ENCODE peak calls at places on chromosome 19, in seven cellular contexts. E, P, Q, O, T, N and K are unnamed samples.

GRCh38 chr19:46786236-46787039 is 2.0 kb downstream of the SLC1A5 start:
- DNase-seq in E (peak), P (peak), Q (peak), O (peak), T (peak), N (peak), K (peak)

GRCh38 chr19:3491396-3492119 is 8.3 kb upstream of the SMIM44 start:
- DNase-seq in E (no peak), P (no peak), Q (no peak), O (no peak), T (no peak), N (no peak), K (no peak)

GRCh38 chr19:20926796-20927195 is 3.7 kb downstream of the ZNF85 start:
- DNase-seq in E (no peak), P (no peak), Q (no peak), O (no peak), T (no peak), N (no peak), K (no peak)

GRCh38 chr19:5534787-5535586 is 32.8 kb downstream of the TINCR start:
- DNase-seq in E (no peak), P (no peak), Q (no peak), O (no peak), T (no peak), N (no peak), K (no peak)

GRCh38 chr19:18364826-18365528 is 21.0 kb upstream of the GDF15 start:
- DNase-seq in E (no peak), P (peak), Q (no peak), O (no peak), T (no peak), N (no peak), K (peak)

GRCh38 chr19:49395581-49396407 is 7.7 kb downstream of the KASH5 start:
- DNase-seq in E (no peak), P (no peak), Q (peak), O (no peak), T (no peak), N (no peak), K (no peak)

GRCh38 chr19:36151144-36152051 is 849 bp downstream of the COX7A1 start:
- DNase-seq in E (no peak), P (peak), Q (no peak), O (no peak), T (no peak), N (no peak), K (peak)

GRCh38 chr19:10966809-10967208 is 6.0 kb downstream of the SMARCA4 start:
- DNase-seq in E (no peak), P (no peak), Q (no peak), O (no peak), T (no peak), N (no peak), K (no peak)

GRCh38 chr19:19487077-19488040 is 28.0 kb downstream of the TSSK6 start:
- DNase-seq in E (no peak), P (no peak), Q (no peak), O (no peak), T (no peak), N (no peak), K (no peak)

GRCh38 chr19:18291590-18292459 is 10.4 kb upstream of the JUND start:
- DNase-seq in E (no peak), P (peak), Q (no peak), O (peak), T (no peak), N (peak), K (peak)

GRCh38 chr19:8325454-8325853 is 4.2 kb downstream of the RPS28 start:
- DNase-seq in E (no peak), P (no peak), Q (no peak), O (no peak), T (no peak), N (no peak), K (no peak)

GRCh38 chr19:44848036-44848804 is 2.1 kb downstream of the NECTIN2 start:
- DNase-seq in E (no peak), P (no peak), Q (no peak), O (no peak), T (no peak), N (no peak), K (peak)

GRCh38 chr19:33950141-33950805 is 153.6 kb downstream of the KCTD15 start:
- DNase-seq in E (no peak), P (no peak), Q (no peak), O (no peak), T (no peak), N (no peak), K (no peak)

GRCh38 chr19:35793381-35794165 is 18.2 kb downstream of the ARHGAP33 start:
- DNase-seq in E (no peak), P (peak), Q (no peak), O (no peak), T (no peak), N (no peak), K (no peak)

GRCh38 chr19:4911786-4912672 is 2.7 kb downstream of the UHRF1 start:
- DNase-seq in E (peak), P (peak), Q (no peak), O (peak), T (no peak), N (peak), K (peak)

GRCh38 chr19:7871280-7871529 is 3.0 kb downstream of the PRR36 start:
- DNase-seq in E (no peak), P (no peak), Q (no peak), O (no peak), T (no peak), N (no peak), K (no peak)

GRCh38 chr19:47302249-47302648 is 7.4 kb upstream of the C5AR1 start:
- DNase-seq in E (no peak), P (no peak), Q (no peak), O (no peak), T (no peak), N (no peak), K (no peak)

GRCh38 chr19:19964416-19964815 is 63.7 kb downstream of the ZNF93 start:
- DNase-seq in E (no peak), P (no peak), Q (no peak), O (no peak), T (no peak), N (no peak), K (no peak)

GRCh38 chr19:2034729-2035589 is 16.1 kb downstream of the MKNK2 start:
- DNase-seq in E (no peak), P (peak), Q (no peak), O (peak), T (peak), N (peak), K (peak)

GRCh38 chr19:42216653-42217521 is 590 bp downstream of the DEDD2 start:
- DNase-seq in E (no peak), P (peak), Q (no peak), O (no peak), T (peak), N (no peak), K (peak)

GRCh38 chr19:22616659-22617058 is 17.5 kb upstream of the ZNF492 start:
- DNase-seq in E (no peak), P (no peak), Q (no peak), O (no peak), T (no peak), N (no peak), K (no peak)

GRCh38 chr19:52601025-52601973 is 31.2 kb downstream of the ZNF701 start:
- DNase-seq in E (peak), P (peak), Q (peak), O (peak), T (peak), N (peak), K (peak)

GRCh38 chr19:54062643-54063042 is 1.1 kb downstream of the VSTM1 start:
- DNase-seq in E (no peak), P (peak), Q (no peak), O (no peak), T (no peak), N (no peak), K (peak)

GRCh38 chr19:5983367-5983955 is 5.5 kb upstream of the RANBP3 start:
- DNase-seq in E (no peak), P (no peak), Q (no peak), O (no peak), T (no peak), N (no peak), K (no peak)